ENCODE peak calls at places on chromosome 22, in four cellular contexts. G is Caco-2, E is GM23248, Q is pancreas. S is an unnamed sample. For H3K9me3, the result is how much of the 10 kb centered on the place peaks cover.

GRCh38 chr22:25827415-25827814 is 85.4 kb downstream of the MYO18B start:
- DNase-seq in E (no peak), Q (no peak), G (no peak), S (no peak)

GRCh38 chr22:36897611-36898010 is 15.8 kb upstream of the CSF2RB start:
- DNase-seq in G (no peak), E (no peak), Q (no peak), S (no peak)

GRCh38 chr22:37282385-37282677 is at the start of gene CYTH4:
- DNase-seq in E (no peak), G (no peak), Q (no peak), S (no peak)

GRCh38 chr22:21612858-21613257 is 17.0 kb downstream of the YDJC start:
- DNase-seq in Q (no peak), E (no peak), G (no peak), S (no peak)

GRCh38 chr22:43114958-43115357 is 4.4 kb downstream of the BIK start:
- DNase-seq in E (no peak), G (no peak), Q (peak), S (no peak)

GRCh38 chr22:19410941-19411689 is 20.4 kb downstream of the HIRA start:
- DNase-seq in E (no peak), Q (no peak), G (no peak), S (no peak)

GRCh38 chr22:41725510-41726110 is 26.3 kb downstream of the MEI1 start:
- DNase-seq in E (no peak), Q (no peak), G (peak), S (no peak)

GRCh38 chr22:41935015-41935908 is 8.7 kb upstream of the TNFRSF13C start:
- DNase-seq in Q (no peak), E (no peak), G (no peak), S (no peak)

GRCh38 chr22:37710675-37711074 is 13.8 kb downstream of the TRIOBP start:
- DNase-seq in E (no peak), G (no peak), Q (no peak), S (no peak)

GRCh38 chr22:29011868-29012428 is 49.7 kb downstream of the C22orf31 start:
- DNase-seq in E (no peak), Q (no peak), G (no peak), S (no peak)

GRCh38 chr22:36145881-36146280 is 14.7 kb downstream of the APOL3 start:
- DNase-seq in E (peak), Q (no peak), G (no peak), S (no peak)

GRCh38 chr22:23251445-23252093 is 71.3 kb downstream of the BCR start:
- DNase-seq in G (no peak), E (peak), Q (no peak), S (peak)

DNA sequence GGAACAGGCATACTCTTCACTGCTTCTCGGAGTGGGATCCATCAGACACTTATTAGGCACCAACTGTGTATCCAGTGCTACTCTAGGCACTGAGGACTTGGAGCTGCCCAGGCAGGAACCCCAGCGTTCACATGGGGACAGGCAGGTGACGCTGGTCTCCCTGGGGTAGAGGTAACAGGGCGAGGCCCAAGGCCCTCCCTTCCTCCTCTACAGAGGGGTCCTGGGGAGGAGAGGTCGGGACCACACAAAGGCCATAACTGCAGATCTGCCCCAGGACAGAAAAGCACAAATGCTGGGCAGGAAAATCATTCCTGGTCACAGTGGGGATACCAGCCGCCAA is 262.2 kb downstream of the BRD1 start:
- DNase-seq in G (peak), Q (no peak), E (no peak), S (no peak)
- H3K9me3 ChIP-seq in G (under half), Q (under half), E (under half), S (under half)

DNA sequence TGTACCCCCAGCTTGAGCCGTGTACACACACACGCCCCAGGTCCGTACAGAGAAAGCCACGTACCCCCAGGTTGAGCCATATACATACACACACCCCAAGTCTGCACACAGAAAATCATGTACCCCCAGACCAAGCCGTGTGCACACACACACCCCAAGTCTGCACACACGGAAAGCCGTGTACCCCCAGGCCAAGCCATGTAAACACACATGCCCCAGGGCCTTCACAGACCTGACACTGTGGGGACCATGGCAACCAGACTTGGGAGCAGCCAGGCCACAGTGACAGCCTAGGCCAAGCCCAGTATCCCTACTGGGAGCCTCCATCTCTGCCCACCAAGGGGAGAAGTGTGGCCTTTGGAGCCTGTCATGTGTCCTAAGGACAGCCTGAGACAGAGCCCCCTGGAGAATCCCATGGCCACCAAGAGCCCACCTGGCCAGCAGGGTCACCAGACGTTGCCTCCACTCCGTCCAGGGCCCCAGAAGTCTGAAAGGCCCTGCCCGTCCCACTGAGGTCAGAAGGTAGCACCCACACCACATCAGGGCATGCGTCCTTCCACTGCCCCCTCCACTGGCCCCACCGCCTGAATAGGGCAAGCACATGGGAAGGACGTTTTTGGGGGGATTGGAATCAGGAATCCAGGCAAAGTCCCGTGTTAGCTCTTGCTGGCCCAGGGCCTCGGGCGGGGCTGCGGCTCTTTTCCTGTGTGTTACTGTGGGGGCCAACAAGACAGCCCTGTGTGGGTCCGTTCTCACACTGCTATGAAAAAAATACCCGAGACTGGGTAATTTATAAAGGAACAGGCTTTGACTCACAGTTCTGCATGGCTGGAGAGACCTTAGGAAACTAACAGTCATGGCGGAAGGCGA is 636.7 kb downstream of the TBC1D22A start:
- DNase-seq in E (no peak), Q (no peak), G (no peak), S (no peak)
- H3K9me3 ChIP-seq in E (under half), Q (under half), G (under half), S (under half)

DNA sequence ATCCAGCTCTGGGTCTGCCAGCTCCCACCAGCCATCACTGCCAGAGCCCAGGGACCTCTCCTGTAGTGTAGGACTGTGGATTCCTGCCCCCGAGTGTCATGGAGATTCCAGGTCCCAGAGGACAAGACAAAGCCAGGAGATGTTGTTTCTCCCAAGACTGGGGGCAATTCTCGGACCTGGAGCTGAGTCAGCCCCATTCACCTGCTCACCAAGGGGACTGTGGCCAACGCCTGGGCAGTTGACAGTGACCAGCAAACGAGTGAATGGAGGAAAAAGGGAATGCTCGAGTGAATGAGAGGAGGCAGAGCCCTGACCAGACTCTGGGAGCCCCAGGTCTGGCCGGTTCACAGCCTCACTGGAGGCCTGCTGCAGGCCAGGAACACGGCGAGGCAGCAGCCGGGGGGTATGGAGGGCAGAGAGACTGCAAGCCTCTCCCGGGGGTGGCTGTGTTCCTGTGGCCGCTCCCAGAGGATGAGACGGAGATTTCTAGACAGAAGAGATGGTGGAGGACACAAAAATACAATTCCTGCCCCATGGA is 61.3 kb upstream of the PRR5 start:
- DNase-seq in G (no peak), Q (no peak), E (no peak), S (no peak)
- H3K9me3 ChIP-seq in G (under half), Q (under half), E (under half), S (under half)

DNA sequence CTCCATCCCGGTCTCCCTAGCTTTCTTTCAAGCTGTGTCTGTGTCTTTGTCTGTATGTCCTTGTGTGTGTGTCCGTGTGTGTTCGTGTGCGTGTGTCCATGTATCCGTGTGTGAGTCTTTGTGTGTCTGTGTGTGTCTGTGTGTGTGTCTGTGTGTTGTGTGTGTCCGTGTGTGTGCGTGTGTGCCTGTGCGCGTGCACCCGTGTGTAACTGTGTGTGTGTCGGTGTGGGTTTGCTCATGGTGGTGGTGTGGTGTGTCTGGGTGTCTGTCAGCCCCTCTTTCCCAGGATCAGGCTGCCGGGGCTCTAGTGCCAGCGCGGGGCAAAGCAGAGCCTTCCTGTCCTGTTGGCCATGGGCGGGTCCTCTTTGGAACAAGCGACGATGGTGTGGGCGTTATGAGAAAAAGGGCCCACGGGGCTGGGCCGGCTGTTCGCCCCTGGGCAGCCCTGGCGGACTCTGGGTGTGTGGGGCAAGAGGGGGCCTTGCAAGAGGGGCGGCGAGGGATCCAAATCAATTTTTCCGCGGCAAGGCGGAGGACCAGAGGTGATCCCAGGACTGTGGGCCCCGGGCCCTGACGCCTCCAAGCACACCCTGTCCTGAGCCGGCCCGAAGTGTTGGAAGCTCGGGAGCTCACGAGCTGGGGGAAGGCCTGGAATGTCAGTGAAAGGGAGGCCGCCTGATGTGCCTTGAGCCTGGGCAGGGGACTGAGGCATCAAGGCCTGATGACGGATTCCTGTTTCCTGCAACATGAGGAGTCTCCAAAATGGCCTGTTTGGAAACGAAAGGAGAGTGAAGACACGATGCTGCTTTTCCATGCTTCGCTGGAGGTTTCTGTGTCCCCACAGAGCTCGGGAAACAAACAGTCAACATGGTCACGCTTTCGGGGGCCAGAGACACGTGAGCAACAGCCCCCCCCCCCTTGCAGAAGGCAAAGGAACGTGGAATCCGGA is 3929.2 kb upstream of the OR11H1 start:
- DNase-seq in G (no peak), Q (no peak), E (no peak), S (no peak)
- H3K9me3 ChIP-seq in G (under half), Q (under half), E (under half), S (under half)

GRCh38 chr22:48666620-48667019 is 1161.1 kb downstream of the BRD1 start:
- DNase-seq in Q (no peak), E (no peak), G (no peak), S (no peak)

GRCh38 chr22:48662476-48663150 is 1165.1 kb downstream of the BRD1 start:
- DNase-seq in E (no peak), G (no peak), Q (no peak), S (no peak)

GRCh38 chr22:48663297-48663696 is 1164.4 kb downstream of the BRD1 start:
- DNase-seq in G (no peak), E (no peak), Q (no peak), S (no peak)

GRCh38 chr22:48665286-48666010 is 1162.2 kb downstream of the BRD1 start:
- DNase-seq in G (no peak), E (peak), Q (no peak), S (no peak)

GRCh38 chr22:48664586-48664985 is 1163.1 kb downstream of the BRD1 start:
- DNase-seq in Q (no peak), E (no peak), G (no peak), S (no peak)
- H3K9me3 ChIP-seq in Q (under half), E (under half), G (under half), S (under half)

GRCh38 chr22:48700180-48700565 is 1127.5 kb downstream of the BRD1 start:
- DNase-seq in E (no peak), G (no peak), Q (no peak), S (no peak)
- H3K9me3 ChIP-seq in E (under half), G (under half), Q (under half), S (under half)

DNA sequence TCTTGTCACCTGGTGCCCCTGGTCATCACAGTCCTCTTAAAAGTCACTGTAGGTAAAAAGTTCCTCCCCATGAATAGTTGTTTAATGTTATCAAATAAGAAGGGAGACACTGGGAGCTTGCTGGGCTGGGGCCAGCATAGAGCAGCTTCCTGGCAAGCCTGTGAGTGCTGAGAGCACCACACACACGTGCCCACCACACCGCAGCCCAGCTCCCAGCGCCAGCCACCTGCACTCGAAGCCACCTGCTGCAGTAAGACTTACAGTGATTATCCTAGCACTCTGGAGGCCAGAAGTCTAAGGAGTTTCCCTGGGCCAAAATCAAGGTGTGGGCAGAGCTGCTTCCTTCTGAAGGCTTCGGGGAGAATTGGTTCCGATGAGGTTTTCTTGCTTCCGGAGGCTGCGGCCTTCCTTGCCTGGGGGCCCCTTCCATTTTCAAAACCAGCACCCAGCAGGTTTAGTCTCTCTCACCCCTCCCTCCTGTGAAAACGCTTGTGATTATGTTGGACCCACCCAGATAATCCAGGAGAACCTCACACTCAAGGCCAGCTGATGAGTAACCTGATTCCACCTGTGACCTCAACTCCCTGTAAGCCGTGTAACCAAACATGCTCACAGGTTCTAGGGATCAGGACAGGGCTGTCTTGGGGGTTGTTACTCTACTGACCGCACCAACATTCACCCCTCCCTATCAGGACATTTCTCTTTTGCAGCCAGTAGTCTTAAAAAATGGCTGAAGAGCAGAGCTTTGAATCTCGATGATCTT is 687.2 kb downstream of the TBC1D22A start:
- DNase-seq in Q (no peak), G (no peak), E (no peak), S (no peak)
- H3K9me3 ChIP-seq in Q (under half), G (under half), E (under half), S (under half)

GRCh38 chr22:47437110-47437509 is 674.7 kb downstream of the TBC1D22A start:
- DNase-seq in E (no peak), Q (no peak), G (no peak), S (no peak)

GRCh38 chr22:47442821-47443220 is 680.4 kb downstream of the TBC1D22A start:
- DNase-seq in G (no peak), Q (no peak), E (no peak), S (no peak)

GRCh38 chr22:47437636-47438035 is 675.2 kb downstream of the TBC1D22A start:
- DNase-seq in Q (no peak), E (no peak), G (no peak), S (no peak)

GRCh38 chr22:47435826-47436225 is 673.4 kb downstream of the TBC1D22A start:
- DNase-seq in Q (no peak), E (no peak), G (no peak), S (no peak)

DNA sequence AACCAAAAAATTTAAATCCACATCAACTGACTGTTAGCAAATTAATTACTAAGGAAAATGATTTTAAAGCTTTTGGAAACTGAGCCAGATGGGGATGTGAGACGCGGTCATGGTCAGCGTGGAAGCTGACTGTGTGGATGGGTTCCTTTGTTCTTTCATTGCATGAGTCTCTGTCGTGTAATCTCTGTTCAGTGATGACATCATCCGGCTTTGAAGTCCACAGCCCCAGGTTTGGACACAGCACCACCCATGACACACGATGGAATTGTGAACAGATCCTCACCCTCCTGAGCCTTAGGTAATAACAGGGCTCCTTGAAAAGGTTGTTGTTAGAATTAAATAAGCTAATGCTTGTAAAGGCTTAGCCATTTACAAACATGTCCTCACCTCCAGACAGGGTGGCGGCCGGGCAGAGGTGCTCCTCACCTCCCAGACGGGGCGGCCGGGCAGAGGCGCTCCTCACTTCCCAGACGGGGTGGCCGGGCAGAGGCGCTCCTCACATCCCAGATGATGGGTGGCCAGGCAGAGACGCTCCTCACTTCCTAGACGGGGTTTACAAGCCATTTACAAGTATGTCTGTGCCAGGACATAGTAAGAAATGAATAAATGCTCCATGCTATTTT is 677.3 kb downstream of the TBC1D22A start:
- DNase-seq in E (no peak), G (no peak), Q (no peak), S (no peak)
- H3K9me3 ChIP-seq in E (under half), G (under half), Q (under half), S (under half)

GRCh38 chr22:47597041-47597440 is 834.6 kb downstream of the TBC1D22A start:
- DNase-seq in E (no peak), G (peak), Q (no peak), S (no peak)

GRCh38 chr22:47595122-47595521 is 832.7 kb downstream of the TBC1D22A start:
- DNase-seq in G (no peak), E (no peak), Q (no peak), S (no peak)

GRCh38 chr22:47598864-47599263 is 836.4 kb downstream of the TBC1D22A start:
- DNase-seq in Q (no peak), G (no peak), E (no peak), S (no peak)

GRCh38 chr22:47593911-47594311 is 831.5 kb downstream of the TBC1D22A start:
- DNase-seq in E (no peak), Q (no peak), G (no peak), S (no peak)

GRCh38 chr22:47596176-47596690 is 833.8 kb downstream of the TBC1D22A start:
- DNase-seq in G (no peak), E (no peak), Q (no peak), S (no peak)
- H3K9me3 ChIP-seq in G (under half), E (under half), Q (under half), S (under half)

S was measured in astrocyte.